ENCODE peak calls at places on chromosomes 2 and 18, in five cellular contexts. E is kidney epithelial cell, W is cardiac fibroblast, T is pancreas, P is mucosa of descending colon. V is an unnamed sample.

GRCh38 chr18:56890632-56891031 is 239.5 kb downstream of the WDR7 start:
- DNase-seq in E (peak; percentile 92), W (peak; percentile 57), T (no peak), P (no peak), V (peak; percentile 88)

GRCh38 chr2:48471048-48471474 is 58.9 kb upstream of the STON1 start:
- DNase-seq in E (peak; percentile 51), W (peak; percentile 86), T (no peak), P (peak; percentile 41), V (peak; percentile 85)

GRCh38 chr2:74010087-74010541 is 25.4 kb downstream of the TET3 start:
- DNase-seq in E (no peak), T (peak; percentile 75), W (peak; percentile 48), P (peak; percentile 26), V (no peak)

GRCh38 chr2:68432696-68433658 is 34.1 kb downstream of the FBXO48 start:
- DNase-seq in P (peak; percentile 31), E (no peak), W (no peak), T (peak; percentile 29), V (no peak)

GRCh38 chr2:59395119-59395518 is 1154.0 kb upstream of the FANCL start:
- DNase-seq in P (no peak), T (no peak), W (no peak), E (no peak), V (no peak)

GRCh38 chr2:119264781-119265692 is 41.4 kb downstream of the STEAP3 start:
- DNase-seq in E (no peak), T (peak; percentile 59), P (peak; percentile 64), W (peak; percentile 63), V (peak; percentile 51)

GRCh38 chr2:95388091-95388692 is 14.3 kb upstream of the FAHD2A start:
- DNase-seq in T (no peak), W (no peak), P (no peak), E (no peak), V (no peak)

GRCh38 chr2:85760371-85760770 is 6.6 kb downstream of the ATOH8 start:
- DNase-seq in W (peak; percentile 74), T (no peak), E (no peak), P (no peak), V (peak; percentile 74)

GRCh38 chr18:22605736-22606135 is 188.0 kb upstream of the CTAGE1 start:
- DNase-seq in W (no peak), T (no peak), E (no peak), P (no peak), V (no peak)

GRCh38 chr2:30965085-30965484 is 157.8 kb upstream of the CAPN13 start:
- DNase-seq in P (no peak), E (no peak), T (no peak), W (no peak), V (no peak)

GRCh38 chr2:178426388-178426787 is 24.6 kb downstream of the PRKRA start:
- DNase-seq in P (no peak), T (no peak), E (no peak), W (no peak), V (peak; percentile 31)

GRCh38 chr2:15494877-15495276 is 66.3 kb downstream of the NBAS start:
- DNase-seq in W (no peak), P (no peak), T (no peak), E (no peak), V (no peak)

GRCh38 chr2:207768168-207768890 is 1.4 kb downstream of the FZD5 start:
- DNase-seq in P (peak; percentile 62), W (peak; percentile 58), E (no peak), T (peak; percentile 66), V (peak; percentile 39)

GRCh38 chr2:153873062-153874048 is 1.6 kb downstream of the GALNT13 start:
- DNase-seq in P (no peak), T (no peak), E (no peak), W (no peak), V (no peak)

GRCh38 chr2:88100489-88100858 is 27.4 kb downstream of the FABP1 start:
- DNase-seq in T (no peak), W (no peak), E (no peak), P (no peak), V (no peak)

GRCh38 chr2:74577448-74577847 is 22.9 kb downstream of the DOK1 start:
- DNase-seq in T (no peak), W (peak; percentile 65), E (no peak), P (no peak), V (peak; percentile 73)

DNA sequence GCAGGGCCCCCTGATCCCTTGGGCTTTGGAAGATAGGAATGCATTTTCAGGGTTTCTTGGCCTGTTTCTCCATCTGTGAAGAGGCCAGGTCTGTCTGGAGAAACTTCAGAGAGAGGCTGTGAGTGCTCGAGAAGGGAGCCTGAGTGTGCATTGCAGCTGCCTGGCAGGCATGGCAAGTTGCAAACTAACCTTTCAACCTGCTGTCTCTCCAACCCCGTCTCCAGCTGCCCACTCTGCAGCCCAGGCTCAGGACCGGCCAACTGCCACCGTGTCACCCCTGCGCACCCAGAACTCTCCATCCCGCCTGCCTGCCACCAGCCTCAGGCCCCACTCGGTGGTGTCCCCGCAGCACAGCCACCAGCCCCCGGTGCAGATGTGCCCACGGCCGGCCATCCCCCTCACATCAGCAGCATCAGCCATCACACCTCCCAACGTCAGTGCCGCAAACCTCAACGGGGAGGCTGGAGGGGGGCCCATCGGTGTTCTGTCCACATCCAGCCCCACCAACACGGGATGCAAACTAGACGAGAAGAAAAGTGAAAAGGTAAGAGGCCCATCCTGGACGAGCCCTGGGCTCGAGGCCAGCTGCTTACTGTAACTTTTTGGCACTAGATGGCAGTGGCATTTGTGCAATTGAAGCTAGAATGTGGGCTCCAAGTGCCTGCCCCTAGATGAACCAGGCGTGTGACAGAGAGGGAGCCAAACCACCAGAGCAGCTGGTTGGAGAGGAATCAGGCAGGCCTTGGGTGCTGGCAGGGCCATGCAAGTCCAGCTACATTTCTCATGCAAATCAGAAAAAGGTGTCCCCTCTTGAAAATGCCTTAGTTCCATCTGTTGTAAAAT is 164.6 kb downstream of the SEPTIN10 start:
- DNase-seq in W (peak; percentile 35), E (no peak), T (peak; percentile 29), P (peak; percentile 61), V (peak; percentile 12)
- TF ChIP-seq CTCF in W (no peak), E (no peak), T (no peak), P (no peak), V (no peak)

DNA sequence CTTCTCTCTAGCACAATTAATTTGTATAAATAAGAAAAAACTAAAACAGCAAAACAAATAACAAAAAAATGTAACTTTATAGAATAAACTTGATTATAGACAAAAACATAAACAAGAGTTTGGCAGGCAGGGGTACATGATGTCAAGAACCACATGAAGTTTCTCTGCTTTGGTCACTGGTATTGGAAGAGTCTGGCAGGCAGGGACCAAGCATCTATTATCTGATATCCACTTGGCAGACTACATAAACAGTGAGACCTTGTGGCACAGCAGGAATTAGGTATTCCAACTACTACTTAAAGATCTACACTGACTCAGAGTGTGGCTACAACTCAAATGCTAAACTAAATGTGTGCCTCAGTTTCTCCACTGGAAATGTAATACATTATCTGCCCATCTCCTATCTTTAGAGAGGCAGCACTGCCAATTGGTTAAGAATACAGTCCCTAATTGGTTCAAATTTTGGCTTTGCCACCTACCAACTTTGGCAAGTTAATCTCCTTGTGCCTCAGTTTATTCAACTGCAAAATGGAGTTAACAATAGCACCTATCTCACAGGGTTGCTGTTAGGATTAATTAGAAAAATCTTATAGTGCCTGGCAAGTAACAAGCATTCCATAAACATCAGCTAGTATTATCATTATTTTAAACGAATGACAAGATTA is 2.7 kb downstream of the MAP4K3 start:
- DNase-seq in W (no peak), P (no peak), T (no peak), E (no peak), V (peak; percentile 30)
- H3K4me3 ChIP-seq in W (peak overlapping the region; percentile 92), P (no peak overlapping the region), T (no peak overlapping the region), E (no peak overlapping the region), V (peak overlapping the region; percentile 38)

DNA sequence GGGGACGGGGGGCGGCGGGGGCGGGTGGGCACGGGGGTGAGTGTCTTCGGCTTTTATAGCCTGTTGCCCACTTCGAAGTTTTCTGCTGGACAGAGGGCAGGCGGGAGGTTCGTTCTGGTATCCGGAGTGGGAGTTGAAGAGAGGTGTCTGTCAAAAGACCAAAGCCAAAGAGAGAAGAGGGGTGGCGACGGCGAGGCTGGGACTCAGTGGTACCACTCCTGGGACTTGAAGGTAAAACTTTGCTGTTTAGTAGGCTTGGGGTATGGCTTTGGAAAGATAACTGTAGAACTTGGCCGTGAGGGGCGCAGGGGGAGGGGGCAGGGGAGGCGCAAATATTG is 215.8 kb upstream of the DTNA start:
- DNase-seq in E (no peak), W (no peak), P (no peak), T (peak; percentile 27), V (no peak)
- TF ChIP-seq CTCF in E (no peak), W (no peak), P (no peak), T (no peak), V (no peak)

DNA sequence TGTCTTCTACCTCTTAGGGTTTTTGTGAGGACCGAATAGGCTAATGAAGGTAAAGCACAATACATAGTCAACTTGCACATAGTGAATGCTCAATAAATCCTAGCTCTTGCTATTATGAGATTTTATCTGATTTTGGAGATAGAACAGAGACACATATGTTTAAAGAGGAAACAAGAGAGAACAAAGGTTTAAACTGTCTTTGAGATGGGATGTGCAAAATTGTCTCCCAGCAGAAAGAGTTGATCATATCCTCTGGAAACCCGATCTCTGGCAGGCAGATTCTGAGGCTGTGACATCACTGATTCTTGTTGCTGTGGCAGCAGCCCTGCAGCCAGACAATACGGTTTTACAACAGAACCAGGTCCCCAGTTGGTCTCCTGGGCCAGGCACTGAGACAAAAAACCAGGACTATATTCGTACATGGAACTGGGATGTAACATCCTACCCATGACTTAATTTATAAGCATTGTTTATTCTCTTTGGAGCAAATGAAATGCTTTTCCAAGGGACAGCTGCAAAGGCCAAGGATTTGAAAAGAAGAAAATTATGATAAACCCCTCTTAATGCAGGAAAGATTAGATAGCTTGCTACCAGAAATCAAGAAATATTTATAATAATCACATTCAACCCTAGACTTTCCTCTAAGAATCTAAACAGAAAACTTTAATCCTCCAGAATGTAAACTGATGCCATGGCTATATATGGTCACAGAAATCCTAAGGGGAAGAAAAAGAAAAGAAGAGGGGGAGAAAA is 80.2 kb downstream of the SLC8A1 start:
- DNase-seq in P (peak; percentile 19), T (no peak), E (peak; percentile 49), W (peak; percentile 74), V (peak; percentile 60)
- H3K4me3 ChIP-seq in P (no peak overlapping the region), T (no peak overlapping the region), E (no peak overlapping the region), W (no peak overlapping the region), V (no peak overlapping the region)